ENCODE peak calls at places on chromosome 1, in nine cellular contexts. W is colonic mucosa; S is CD8-positive, alpha-beta memory T cell; F is thyroid gland; R is aorta; J is CD4-positive, alpha-beta memory T cell; Z is PC-9; E is MM.1S; L is K562. V is an unnamed sample. For H3K9me3, the result is how much of the 10 kb centered on the place peaks cover.

GRCh38 chr1:156705918-156706646 is 699 bp upstream of the CRABP2 start:
- DNase-seq in F (peak), W (peak), L (peak), J (peak), R (peak), E (peak), Z (no peak), S (peak), V (peak)

GRCh38 chr1:29272171-29272907 is 36.0 kb downstream of the PTPRU start:
- DNase-seq in R (no peak), Z (no peak), J (no peak), L (no peak), S (no peak), W (no peak), E (no peak), F (no peak), V (no peak)

GRCh38 chr1:92167151-92167550 is 50.6 kb upstream of the C1orf146 start:
- DNase-seq in R (no peak), F (no peak), E (no peak), Z (no peak), L (no peak), S (no peak), W (no peak), J (no peak), V (no peak)

GRCh38 chr1:228866498-228866897 is 131.2 kb downstream of the RHOU start:
- DNase-seq in S (no peak), J (no peak), W (peak), R (no peak), E (no peak), F (no peak), L (no peak), Z (no peak), V (no peak)

GRCh38 chr1:81803423-81804103 is 2.8 kb downstream of the ADGRL2 start:
- DNase-seq in L (no peak), F (peak), R (no peak), S (no peak), W (peak), J (no peak), Z (peak), E (no peak), V (no peak)

GRCh38 chr1:12208764-12209494 is 20.9 kb upstream of the VPS13D start:
- DNase-seq in L (peak), W (peak), R (peak), Z (no peak), S (peak), E (peak), F (peak), J (peak), V (peak)

GRCh38 chr1:97013904-97014303 is 292.3 kb downstream of the PTBP2 start:
- DNase-seq in F (no peak), Z (no peak), R (no peak), S (no peak), J (no peak), L (no peak), E (no peak), W (no peak), V (no peak)

GRCh38 chr1:54274448-54274847 is 74.5 kb downstream of the MRPL37 start:
- DNase-seq in Z (no peak), S (no peak), E (no peak), W (no peak), L (no peak), R (no peak), J (no peak), F (no peak), V (no peak)

GRCh38 chr1:182170941-182171461 is 109.5 kb upstream of the ZNF648 start:
- DNase-seq in W (no peak), E (no peak), R (no peak), F (no peak), Z (no peak), L (no peak), S (no peak), J (no peak), V (no peak)

GRCh38 chr1:201268604-201269151 is 14.6 kb upstream of the PKP1 start:
- DNase-seq in S (no peak), W (no peak), J (no peak), L (no peak), Z (no peak), F (peak), R (peak), E (no peak), V (no peak)

GRCh38 chr1:184940226-184940625 is 34.1 kb downstream of the NIBAN1 start:
- DNase-seq in F (no peak), Z (no peak), E (no peak), L (no peak), S (no peak), J (no peak), R (no peak), W (no peak), V (no peak)

GRCh38 chr1:188715566-188715965 is 1762.1 kb downstream of the BRINP3 start:
- DNase-seq in E (no peak), F (no peak), W (no peak), L (no peak), S (no peak), J (no peak), Z (no peak), R (no peak), V (no peak)

GRCh38 chr1:67053535-67053784 is 488 bp downstream of the SLC35D1 start:
- DNase-seq in J (peak), F (peak), L (peak), Z (peak), S (no peak), E (peak), R (peak), W (peak), V (no peak)

GRCh38 chr1:159113783-159114182 is 37.2 kb upstream of the AIM2 start:
- DNase-seq in S (no peak), L (no peak), Z (no peak), J (no peak), W (no peak), F (no peak), E (no peak), R (no peak), V (no peak)

GRCh38 chr1:66732407-66733166 is 19.7 kb upstream of the DYNLT5 start:
- DNase-seq in S (no peak), Z (no peak), W (no peak), E (peak), R (no peak), F (no peak), L (no peak), J (no peak), V (no peak)

GRCh38 chr1:110436635-110437034 is 14.3 kb upstream of the PROK1 start:
- DNase-seq in R (no peak), S (no peak), L (no peak), Z (no peak), E (no peak), J (no peak), W (no peak), F (no peak), V (no peak)

GRCh38 chr1:8825985-8826481 is 8.6 kb upstream of the RERE start:
- DNase-seq in E (no peak), J (no peak), W (no peak), F (no peak), S (no peak), R (no peak), Z (no peak), L (no peak), V (no peak)

GRCh38 chr1:107949467-107950253 is 15.3 kb downstream of the VAV3 start:
- DNase-seq in W (no peak), Z (no peak), R (no peak), F (no peak), L (no peak), S (no peak), J (no peak), E (no peak), V (no peak)

GRCh38 chr1:184892116-184892515 is 82.2 kb downstream of the NIBAN1 start:
- DNase-seq in W (no peak), E (no peak), Z (no peak), S (no peak), J (peak), R (no peak), L (no peak), F (no peak), V (no peak)

GRCh38 chr1:154474802-154475201 is 27.2 kb upstream of the TDRD10 start:
- DNase-seq in S (no peak), E (peak), R (peak), J (no peak), W (peak), L (no peak), F (peak), Z (peak), V (no peak)

GRCh38 chr1:203202431-203203245 is 16.1 kb upstream of the CHI3L1 start:
- DNase-seq in Z (no peak), R (peak), S (no peak), J (no peak), F (no peak), L (no peak), E (no peak), W (peak), V (no peak)

GRCh38 chr1:21903638-21904474 is 33.3 kb downstream of the HSPG2 start:
- DNase-seq in W (no peak), J (no peak), S (no peak), E (no peak), F (no peak), L (peak), Z (no peak), R (no peak), V (no peak)
- H3K27ac ChIP-seq in W (peak), J (no peak), S (peak), E (no peak), F (peak), L (peak), Z (no peak), R (peak), V (no peak)

DNA sequence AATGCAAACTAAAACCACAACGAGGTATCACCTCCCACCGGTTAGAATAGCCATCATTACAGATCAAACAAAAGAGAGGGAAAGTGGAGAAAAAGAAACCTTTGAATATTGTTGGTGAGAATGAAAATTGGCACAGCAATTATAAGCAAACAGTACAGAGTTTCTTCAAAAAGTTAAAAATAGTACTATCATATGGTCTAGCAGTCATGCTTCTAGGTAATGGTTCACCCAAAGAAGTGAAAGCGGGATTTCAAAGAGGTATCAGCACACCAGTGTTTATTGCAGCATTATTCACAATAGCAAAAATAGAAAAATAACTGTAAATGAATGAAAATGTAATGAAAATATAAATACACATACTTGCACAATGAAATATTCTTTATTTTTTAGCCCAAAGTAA is 8.2 kb downstream of the OR2T10 start:
- DNase-seq in Z (no peak), E (peak), L (no peak), W (no peak), F (no peak), J (no peak), R (no peak), S (no peak), V (no peak)
- H3K9me3 ChIP-seq in Z (under half), E (under half), L (under half), W (under half), F (under half), J (under half), R (under half), S (under half), V (under half)

GRCh38 chr1:221510793-221511503 is 230.9 kb downstream of the DUSP10 start:
- DNase-seq in W (no peak), J (no peak), S (no peak), L (no peak), E (no peak), F (no peak), R (no peak), Z (no peak), V (no peak)
- H3K27ac ChIP-seq in W (no peak), J (no peak), S (no peak), L (no peak), E (no peak), F (no peak), R (no peak), Z (no peak), V (no peak)

DNA sequence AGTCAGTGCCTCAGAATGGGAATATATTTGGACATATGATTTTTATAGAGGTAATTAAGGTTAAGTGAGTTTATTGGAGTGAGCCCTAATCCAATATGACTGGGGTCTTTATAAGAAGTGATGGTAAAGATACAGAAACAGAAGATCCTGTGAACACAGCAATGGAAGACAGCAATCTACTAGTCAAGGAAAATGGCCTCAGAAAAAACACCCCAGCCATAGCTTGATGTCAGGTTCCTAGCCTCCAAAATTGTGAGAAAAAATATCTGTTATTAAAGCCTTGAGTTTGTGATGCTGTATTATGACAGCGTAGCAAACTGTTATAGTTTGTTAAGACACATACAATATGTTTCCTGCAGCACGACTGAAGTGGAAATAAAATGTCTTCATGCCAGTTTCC is 72.2 kb downstream of the JMJD4 start:
- DNase-seq in L (no peak), W (no peak), F (no peak), E (no peak), S (no peak), Z (no peak), R (no peak), J (no peak), V (no peak)
- H3K9me3 ChIP-seq in L (under half), W (under half), F (under half), E (under half), S (half or more), Z (half or more), R (under half), J (half or more), V (half or more)

GRCh38 chr1:47534417-47534816 is 96.6 kb downstream of the FOXD2 start:
- DNase-seq in E (no peak), Z (no peak), R (no peak), J (no peak), L (no peak), W (no peak), F (no peak), S (no peak), V (no peak)
- H3K27ac ChIP-seq in E (no peak), Z (no peak), R (peak), J (no peak), L (no peak), W (no peak), F (no peak), S (no peak), V (no peak)

GRCh38 chr1:13487143-13487868 is 26.5 kb downstream of the LRRC38 start:
- DNase-seq in F (no peak), S (no peak), Z (no peak), W (no peak), E (peak), R (peak), L (no peak), J (no peak), V (no peak)
- H3K9me3 ChIP-seq in F (under half), S (under half), Z (under half), W (under half), E (under half), R (under half), L (under half), J (under half), V (under half)

GRCh38 chr1:2407166-2407990 is 5.0 kb downstream of the PEX10 start:
- DNase-seq in J (no peak), L (no peak), R (no peak), Z (peak), E (no peak), W (no peak), S (no peak), F (no peak), V (no peak)

GRCh38 chr1:2407991-2408275 is 4.4 kb downstream of the PEX10 start:
- DNase-seq in R (no peak), E (no peak), J (no peak), F (no peak), S (no peak), W (no peak), Z (no peak), L (no peak), V (no peak)

GRCh38 chr1:2409745-2410144 is 2.6 kb downstream of the PEX10 start:
- DNase-seq in F (no peak), E (no peak), J (no peak), Z (no peak), W (no peak), R (no peak), S (no peak), L (no peak), V (no peak)

GRCh38 chr1:2408456-2408855 is 3.9 kb downstream of the PEX10 start:
- DNase-seq in E (no peak), W (no peak), S (no peak), L (no peak), J (no peak), F (no peak), Z (no peak), R (no peak), V (no peak)

GRCh38 chr1:2408859-2409276 is 3.5 kb downstream of the PEX10 start:
- DNase-seq in R (no peak), Z (no peak), J (no peak), S (no peak), W (no peak), F (no peak), E (no peak), L (no peak), V (no peak)
- H3K27ac ChIP-seq in R (no peak), Z (no peak), J (no peak), S (no peak), W (no peak), F (no peak), E (no peak), L (no peak), V (no peak)

V was measured in CD4-positive, alpha-beta T cell.